ENCODE peak calls at places on chromosome 18, in four cellular contexts. O is AG04450; R is colonic mucosa; Q is effector memory CD4-positive, alpha-beta T cell. E is an unnamed sample.

GRCh38 chr18:24052053-24052452 is 37.5 kb downstream of the TTC39C start:
- DNase-seq in Q (no peak), O (no peak), R (no peak), E (no peak)

GRCh38 chr18:47050468-47050867 is 15.0 kb upstream of the ELOA2 start:
- DNase-seq in R (peak), Q (no peak), O (peak), E (peak)

GRCh38 chr18:48674758-48675157 is 135.9 kb downstream of the CTIF start:
- DNase-seq in R (no peak), O (no peak), Q (no peak), E (no peak)

GRCh38 chr18:37124511-37124910 is 295.6 kb downstream of the KIAA1328 start:
- DNase-seq in Q (no peak), R (no peak), O (no peak), E (peak)

GRCh38 chr18:74196220-74197119 is 48.1 kb downstream of the TIMM21 start:
- DNase-seq in O (peak), R (peak), Q (peak), E (peak)

GRCh38 chr18:5628512-5629255 is 84.9 kb upstream of the EPB41L3 start:
- DNase-seq in O (no peak), R (peak), Q (no peak), E (no peak)

GRCh38 chr18:75916641-75916982 is 489.1 kb upstream of the SMIM21 start:
- DNase-seq in O (no peak), R (no peak), Q (no peak), E (no peak)

GRCh38 chr18:3966246-3966984 is 488.7 kb downstream of the DLGAP1 start:
- DNase-seq in O (no peak), Q (no peak), R (no peak), E (no peak)

GRCh38 chr18:44758821-44759624 is 78.3 kb downstream of the SETBP1 start:
- DNase-seq in Q (no peak), R (no peak), O (no peak), E (no peak)

GRCh38 chr18:9653390-9653789 is 39.0 kb upstream of the PPP4R1 start:
- DNase-seq in Q (no peak), O (no peak), R (no peak), E (no peak)

GRCh38 chr18:66005831-66006588 is 255.2 kb downstream of the CDH7 start:
- DNase-seq in Q (no peak), O (no peak), R (no peak), E (no peak)

GRCh38 chr18:22935431-22935830 is 2.3 kb downstream of the RBBP8 start:
- DNase-seq in Q (no peak), O (no peak), R (no peak), E (no peak)

GRCh38 chr18:73887801-73888200 is 259.8 kb downstream of the FBXO15 start:
- DNase-seq in O (no peak), Q (no peak), R (no peak), E (no peak)

GRCh38 chr18:59056706-59057492 is 82.8 kb upstream of the SEC11C start:
- DNase-seq in R (peak), Q (peak), O (peak), E (peak)

GRCh38 chr18:59052965-59053960 is 86.4 kb upstream of the SEC11C start:
- DNase-seq in Q (no peak), R (peak), O (no peak), E (no peak)

GRCh38 chr18:59057493-59057795 is 82.2 kb upstream of the SEC11C start:
- DNase-seq in R (no peak), O (no peak), Q (no peak), E (no peak)

GRCh38 chr18:59055345-59056032 is 84.2 kb upstream of the SEC11C start:
- DNase-seq in O (no peak), R (no peak), Q (no peak), E (no peak)

GRCh38 chr18:59054892-59055291 is 84.8 kb upstream of the SEC11C start:
- DNase-seq in O (no peak), R (no peak), Q (no peak), E (no peak)
- H3K4me3 ChIP-seq in O (no peak), R (no peak), Q (no peak), E (no peak)

GRCh38 chr18:52813637-52814416 is 473.8 kb downstream of the DCC start:
- DNase-seq in R (no peak), O (no peak), Q (no peak), E (no peak)

GRCh38 chr18:52812834-52813233 is 472.8 kb downstream of the DCC start:
- DNase-seq in Q (no peak), O (no peak), R (no peak), E (no peak)
- H3K4me3 ChIP-seq in Q (no peak), O (no peak), R (no peak), E (no peak)

DNA sequence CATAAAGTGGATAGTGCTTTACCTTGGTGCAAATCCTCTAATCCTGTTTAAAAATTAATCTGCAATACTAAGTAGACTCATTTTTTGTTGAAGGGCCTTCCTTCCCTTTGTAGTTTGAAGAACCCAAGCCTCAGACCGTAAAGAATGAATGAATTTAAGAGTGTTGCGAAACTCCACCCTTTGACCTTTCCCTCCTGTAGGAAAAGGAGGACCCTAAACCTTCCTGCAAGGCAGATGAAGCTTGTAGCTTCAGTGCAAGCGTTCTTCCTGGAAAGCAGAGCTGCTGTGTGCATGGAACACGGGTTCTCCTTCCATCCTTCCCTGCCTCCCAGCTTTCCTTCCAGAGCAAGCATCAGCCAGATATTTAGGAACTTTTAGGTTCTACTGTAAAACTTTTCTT is 1.7 kb downstream of the IMPA2 start:
- DNase-seq in O (no peak), Q (no peak), R (peak), E (no peak)
- H3K4me3 ChIP-seq in O (no peak), Q (no peak), R (no peak), E (no peak)

GRCh38 chr18:21599585-21600525 is 649 bp downstream of the ESCO1 start:
- DNase-seq in R (peak), O (no peak), Q (peak), E (no peak)
- H3K4me3 ChIP-seq in R (peak), O (peak), Q (peak), E (peak)

GRCh38 chr18:58991127-58991798 is 126.6 kb downstream of the ZNF532 start:
- DNase-seq in Q (no peak), O (no peak), R (no peak), E (no peak)
- H3K4me3 ChIP-seq in Q (no peak), O (no peak), R (no peak), E (no peak)

GRCh38 chr18:34976084-34976483 is 65.1 kb upstream of the MAPRE2 start:
- DNase-seq in Q (no peak), R (peak), O (no peak), E (no peak)
- H3K4me3 ChIP-seq in Q (peak), R (peak), O (no peak), E (no peak)

GRCh38 chr18:8491516-8491915 is 117.7 kb upstream of the RAB12 start:
- DNase-seq in Q (no peak), R (no peak), O (no peak), E (no peak)
- H3K4me3 ChIP-seq in Q (no peak), R (no peak), O (no peak), E (no peak)

GRCh38 chr18:159933-160332 is 1.6 kb downstream of the USP14 start:
- DNase-seq in Q (no peak), O (no peak), R (no peak), E (no peak)
- H3K4me3 ChIP-seq in Q (no peak), O (peak), R (no peak), E (peak)

GRCh38 chr18:49766646-49767045 is 46.7 kb downstream of the ACAA2 start:
- DNase-seq in Q (no peak), O (no peak), R (no peak), E (no peak)

GRCh38 chr18:49768051-49768391 is 45.3 kb downstream of the ACAA2 start:
- DNase-seq in Q (no peak), O (peak), R (peak), E (peak)

GRCh38 chr18:49764032-49764431 is 49.3 kb downstream of the ACAA2 start:
- DNase-seq in Q (no peak), R (no peak), O (peak), E (peak)

GRCh38 chr18:49769047-49769708 is 44.2 kb downstream of the ACAA2 start:
- DNase-seq in O (no peak), Q (no peak), R (no peak), E (no peak)

DNA sequence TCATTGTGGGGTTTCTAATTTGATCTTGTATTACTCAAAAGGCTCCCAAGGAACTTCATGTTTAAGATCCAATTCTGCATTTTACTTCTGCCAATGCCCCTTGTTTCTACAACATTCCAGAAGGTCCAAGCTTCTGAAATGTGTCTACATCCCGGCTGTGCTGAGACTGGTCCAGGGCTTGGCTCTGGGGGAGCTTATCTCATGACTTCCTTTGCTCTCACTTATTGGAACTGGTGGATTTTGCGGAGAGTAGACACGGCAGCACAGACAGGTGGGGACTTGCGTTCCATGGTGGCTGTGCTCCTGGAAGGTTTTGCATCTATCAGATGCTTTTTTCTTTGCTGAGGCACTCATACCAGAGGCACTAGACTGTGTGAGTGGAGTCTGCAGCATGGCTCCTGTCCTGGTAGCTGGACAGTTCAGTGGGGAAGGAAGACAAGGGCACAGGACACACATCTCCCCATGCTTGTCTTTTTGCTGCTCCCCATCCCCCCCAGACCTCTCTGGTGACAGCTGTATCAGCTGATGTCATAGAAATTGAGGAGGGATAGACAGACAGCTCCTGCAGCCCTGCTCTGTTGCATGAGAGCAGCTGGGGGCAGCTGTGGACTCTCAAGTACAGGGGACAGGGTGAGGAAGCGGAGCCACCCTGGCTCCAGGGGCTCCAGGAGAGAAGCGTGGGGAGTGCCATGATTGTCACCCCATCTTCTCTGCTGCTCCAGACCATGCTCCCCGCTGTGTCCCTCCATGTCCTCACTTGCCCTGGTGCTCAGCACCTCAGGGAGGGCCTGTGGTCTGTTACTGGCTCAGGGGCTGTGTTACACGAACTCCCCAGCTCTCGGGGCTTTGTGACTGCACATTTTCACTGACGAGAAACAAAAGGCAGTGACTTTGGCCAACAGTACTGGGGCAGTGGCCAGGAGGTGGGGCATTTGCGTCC is 46.0 kb downstream of the ACAA2 start:
- DNase-seq in O (no peak), R (no peak), Q (no peak), E (no peak)
- H3K4me3 ChIP-seq in O (no peak), R (no peak), Q (no peak), E (no peak)

E was measured in skeletal muscle cell.